ENCODE peak calls at places on chromosomes 4 and X, in four cellular contexts. One of them, this sample, is unnamed.

GRCh38 chr4:76527666-76528065 is 92.6 kb downstream of the SHROOM3 start:
- DNase-seq in K562: no peak
- DNase-seq in GM12878: no peak
- DNase-seq in H1: no peak
- DNase-seq in this sample: no peak

GRCh38 chr4:159188646-159189045 is 85.8 kb downstream of the RAPGEF2 start:
- DNase-seq in K562: no peak
- DNase-seq in GM12878: no peak
- DNase-seq in H1: no peak
- DNase-seq in this sample: no peak

GRCh38 chr4:101643201-101643600 is 147.3 kb upstream of the BANK1 start:
- DNase-seq in K562: no peak
- DNase-seq in GM12878: no peak
- DNase-seq in H1: no peak
- DNase-seq in this sample: no peak

GRCh38 chr4:158051401-158052235 is 121.2 kb downstream of the GASK1B start:
- DNase-seq in K562: no peak
- DNase-seq in GM12878: no peak
- DNase-seq in H1: no peak
- DNase-seq in this sample: no peak

GRCh38 chrX:136353519-136354095 is 52.8 kb downstream of the ADGRG4 start:
- DNase-seq in K562: no peak
- DNase-seq in GM12878: no peak
- DNase-seq in H1: no peak
- DNase-seq in this sample: no peak

GRCh38 chr4:128512767-128513322 is 225.2 kb upstream of the PGRMC2 start:
- DNase-seq in K562: no peak
- DNase-seq in GM12878: no peak
- DNase-seq in H1: no peak
- DNase-seq in this sample: no peak

GRCh38 chr4:55500072-55500471 is 46.6 kb downstream of the CLOCK start:
- DNase-seq in K562: no peak
- DNase-seq in GM12878: no peak
- DNase-seq in H1: no peak
- DNase-seq in this sample: no peak

GRCh38 chrX:31136144-31136572 is 64.3 kb upstream of the FTHL17 start:
- DNase-seq in K562: no peak
- DNase-seq in GM12878: peak
- DNase-seq in H1: no peak
- DNase-seq in this sample: no peak

GRCh38 chr4:25654031-25654970 is 1.4 kb upstream of the SLC34A2 start:
- DNase-seq in K562: no peak
- DNase-seq in GM12878: no peak
- DNase-seq in H1: no peak
- DNase-seq in this sample: no peak

GRCh38 chr4:30835044-30835443 is 114.9 kb downstream of the PCDH7 start:
- DNase-seq in K562: no peak
- DNase-seq in GM12878: no peak
- DNase-seq in H1: no peak
- DNase-seq in this sample: no peak

GRCh38 chr4:106676173-106676921 is 307.8 kb upstream of the GIMD1 start:
- DNase-seq in K562: no peak
- DNase-seq in GM12878: no peak
- DNase-seq in H1: no peak
- DNase-seq in this sample: no peak

GRCh38 chr4:114512595-114513295 is 85.9 kb upstream of the UGT8 start:
- DNase-seq in K562: no peak
- DNase-seq in GM12878: no peak
- DNase-seq in H1: no peak
- DNase-seq in this sample: no peak

GRCh38 chrX:119010491-119010890 is 36.1 kb downstream of the LONRF3 start:
- DNase-seq in K562: no peak
- DNase-seq in GM12878: no peak
- DNase-seq in H1: no peak
- DNase-seq in this sample: no peak

GRCh38 chrX:97882306-97882705 is 998.6 kb downstream of the RPA4 start:
- DNase-seq in K562: no peak
- DNase-seq in GM12878: no peak
- DNase-seq in H1: no peak
- DNase-seq in this sample: no peak

GRCh38 chr4:5399790-5400421 is 308.5 kb downstream of the EVC2 start:
- DNase-seq in K562: peak
- DNase-seq in GM12878: no peak
- DNase-seq in H1: peak
- DNase-seq in this sample: peak

GRCh38 chrX:83535417-83536244 is 27.5 kb downstream of the POU3F4 start:
- DNase-seq in K562: no peak
- DNase-seq in GM12878: peak
- DNase-seq in H1: no peak
- DNase-seq in this sample: no peak

GRCh38 chr4:3443750-3444309 is 2.1 kb downstream of the HGFAC start:
- DNase-seq in K562: no peak
- DNase-seq in GM12878: no peak
- DNase-seq in H1: no peak
- DNase-seq in this sample: no peak

GRCh38 chr4:108861339-108861738 is 98.5 kb upstream of the ETNPPL start:
- DNase-seq in K562: peak
- DNase-seq in GM12878: no peak
- DNase-seq in H1: peak
- DNase-seq in this sample: no peak

GRCh38 chr4:113739197-113739596 is 22.3 kb downstream of the CAMK2D start:
- DNase-seq in K562: no peak
- DNase-seq in GM12878: no peak
- DNase-seq in H1: no peak
- DNase-seq in this sample: no peak

GRCh38 chr4:5477613-5478012 is 230.7 kb downstream of the EVC2 start:
- DNase-seq in K562: no peak
- DNase-seq in GM12878: no peak
- DNase-seq in H1: no peak
- DNase-seq in this sample: no peak

GRCh38 chrX:106949366-106949765 is 29.2 kb downstream of the CLDN2 start:
- DNase-seq in K562: no peak
- DNase-seq in GM12878: no peak
- DNase-seq in H1: no peak
- DNase-seq in this sample: no peak

GRCh38 chr4:38062894-38063168 is 102.6 kb downstream of the PTTG2 start:
- DNase-seq in K562: no peak
- DNase-seq in GM12878: no peak
- DNase-seq in H1: no peak
- DNase-seq in this sample: no peak

GRCh38 chr4:10079256-10079655 is 37.3 kb downstream of the WDR1 start:
- DNase-seq in K562: no peak
- DNase-seq in GM12878: no peak
- DNase-seq in H1: no peak
- DNase-seq in this sample: no peak

GRCh38 chrX:44432641-44433040 is 89.2 kb upstream of the EFHC2 start:
- DNase-seq in K562: no peak
- DNase-seq in GM12878: no peak
- DNase-seq in H1: no peak
- DNase-seq in this sample: no peak

GRCh38 chr4:2837904-2838496 is 5.6 kb upstream of the ADD1 start:
- DNase-seq in K562: no peak
- DNase-seq in GM12878: no peak
- DNase-seq in H1: no peak
- DNase-seq in this sample: no peak

GRCh38 chr4:66571145-66571544 is 900.9 kb upstream of the EPHA5 start:
- DNase-seq in K562: no peak
- DNase-seq in GM12878: no peak
- DNase-seq in H1: no peak
- DNase-seq in this sample: no peak

GRCh38 chr4:83152771-83153170 is 38.2 kb upstream of the PLAC8 start:
- DNase-seq in K562: no peak
- DNase-seq in GM12878: no peak
- DNase-seq in H1: no peak
- DNase-seq in this sample: no peak

GRCh38 chrX:142249721-142250120 is 44.6 kb upstream of the MAGEC2 start:
- DNase-seq in K562: no peak
- DNase-seq in GM12878: no peak
- DNase-seq in H1: no peak
- DNase-seq in this sample: no peak
- H3K9ac ChIP-seq in K562: no peak
- H3K9ac ChIP-seq in GM12878: no peak
- H3K9ac ChIP-seq in H1: no peak
- H3K9ac ChIP-seq in this sample: no peak

DNA sequence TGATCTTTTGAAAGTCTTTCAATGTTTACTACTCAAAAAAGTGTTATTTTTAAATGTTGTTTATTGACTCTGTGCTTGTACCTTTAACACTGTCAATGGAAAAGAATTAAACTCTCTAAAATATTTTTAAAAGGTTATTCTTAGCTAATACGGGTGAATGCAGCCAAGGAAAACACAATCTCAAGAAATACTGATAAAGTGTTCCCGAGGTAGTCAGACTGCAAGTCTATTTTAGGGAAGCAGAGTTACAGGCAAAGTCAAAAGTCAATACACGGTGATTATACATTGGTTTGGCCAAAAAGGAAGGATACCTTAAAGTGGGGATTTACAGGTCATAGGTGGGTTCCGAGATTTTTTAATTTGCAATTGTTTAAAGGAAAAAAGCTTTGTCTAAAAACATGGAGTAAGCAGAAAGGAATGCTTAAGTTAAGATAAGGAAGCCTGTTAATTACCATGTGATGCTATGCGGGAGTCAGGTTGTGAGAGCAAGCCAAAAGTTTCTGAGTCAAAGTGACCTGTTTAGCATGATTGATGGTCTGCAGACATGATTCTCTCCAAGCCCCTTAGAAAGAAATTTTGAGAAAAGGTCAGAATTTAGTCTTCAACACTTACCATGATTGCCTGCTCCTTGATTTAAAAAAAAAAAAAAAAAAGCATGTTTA is 288.4 kb downstream of the KLHL4 start:
- DNase-seq in K562: no peak
- DNase-seq in GM12878: no peak
- DNase-seq in H1: no peak
- DNase-seq in this sample: no peak
- TF ChIP-seq KDM1A in K562: no peak
- TF ChIP-seq KDM1A in GM12878: no peak
- TF ChIP-seq KDM1A in H1: no peak
- TF ChIP-seq KDM1A in this sample: no peak

GRCh38 chrX:40132751-40133150 is 35.0 kb upstream of the BCOR start:
- DNase-seq in K562: peak
- DNase-seq in GM12878: no peak
- DNase-seq in H1: no peak
- DNase-seq in this sample: no peak

GRCh38 chrX:40131644-40132376 is 34.1 kb upstream of the BCOR start:
- DNase-seq in K562: no peak
- DNase-seq in GM12878: no peak
- DNase-seq in H1: no peak
- DNase-seq in this sample: no peak

GRCh38 chrX:40127052-40127451 is 29.3 kb upstream of the BCOR start:
- DNase-seq in K562: no peak
- DNase-seq in GM12878: no peak
- DNase-seq in H1: no peak
- DNase-seq in this sample: no peak

GRCh38 chrX:40130207-40130606 is 32.4 kb upstream of the BCOR start:
- DNase-seq in K562: no peak
- DNase-seq in GM12878: no peak
- DNase-seq in H1: no peak
- DNase-seq in this sample: no peak
- TF ChIP-seq TAF1 in K562: no peak
- TF ChIP-seq TAF1 in GM12878: no peak
- TF ChIP-seq TAF1 in H1: no peak
- TF ChIP-seq TAF1 in this sample: no peak

DNA sequence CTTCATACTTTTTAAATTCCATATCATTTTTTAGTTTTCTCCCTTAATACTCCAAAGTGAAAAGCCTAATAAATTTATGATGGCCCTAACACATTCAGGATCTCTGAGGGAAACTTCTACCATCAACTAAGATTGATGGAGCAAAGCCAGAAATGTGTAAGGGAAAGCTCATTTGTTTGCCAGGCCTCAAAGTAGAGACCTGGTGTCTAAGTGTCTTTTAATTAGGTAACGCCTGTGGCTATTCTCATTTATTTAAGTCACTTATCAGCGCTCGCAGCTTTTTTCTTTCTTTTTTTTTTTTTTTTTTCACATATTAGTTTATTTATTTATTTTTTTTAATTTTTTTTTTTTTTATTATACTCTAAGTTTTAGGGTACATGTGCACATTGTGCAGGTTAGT is 242.4 kb downstream of the TMA16 start:
- DNase-seq in K562: no peak
- DNase-seq in GM12878: no peak
- DNase-seq in H1: no peak
- DNase-seq in this sample: no peak
- H3K9ac ChIP-seq in K562: no peak
- H3K9ac ChIP-seq in GM12878: no peak
- H3K9ac ChIP-seq in H1: no peak
- H3K9ac ChIP-seq in this sample: no peak

GRCh38 chr4:8571702-8572685 is 8.2 kb upstream of the GPR78 start:
- DNase-seq in K562: no peak
- DNase-seq in GM12878: no peak
- DNase-seq in H1: no peak
- DNase-seq in this sample: no peak

GRCh38 chr4:8564595-8564994 is 15.6 kb upstream of the GPR78 start:
- DNase-seq in K562: no peak
- DNase-seq in GM12878: no peak
- DNase-seq in H1: no peak
- DNase-seq in this sample: no peak

GRCh38 chr4:8573266-8573665 is 6.9 kb upstream of the GPR78 start:
- DNase-seq in K562: no peak
- DNase-seq in GM12878: no peak
- DNase-seq in H1: no peak
- DNase-seq in this sample: no peak

DNA sequence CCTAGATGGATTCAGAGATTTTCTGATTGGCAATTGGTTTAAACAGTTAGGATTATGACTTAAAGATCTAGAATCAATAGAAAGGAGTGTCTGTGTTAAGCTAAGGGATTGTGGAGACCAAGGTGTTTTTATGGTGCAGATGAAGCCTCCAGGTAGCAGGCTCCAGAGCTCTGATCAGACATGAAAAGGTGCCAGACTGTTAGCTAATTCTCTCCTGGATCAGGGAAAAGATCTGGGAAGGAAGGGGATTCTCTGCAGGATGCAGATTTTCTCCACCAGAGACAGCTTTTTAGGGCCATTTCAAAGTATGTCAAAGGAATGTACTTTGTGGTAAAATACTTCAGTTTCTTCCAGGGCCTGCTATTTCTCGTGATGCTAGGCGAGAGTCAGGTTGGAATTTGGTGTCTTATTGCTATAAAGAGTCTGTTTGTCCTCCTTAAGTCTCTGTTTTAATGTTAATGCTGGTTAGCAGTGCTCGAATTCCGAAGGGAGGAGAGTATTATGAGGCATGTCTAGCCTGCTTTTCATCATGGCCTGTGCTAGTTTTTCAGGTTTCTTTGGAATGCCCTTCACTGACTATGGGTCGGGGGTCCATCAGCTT is 12.0 kb upstream of the GPR78 start:
- DNase-seq in K562: no peak
- DNase-seq in GM12878: no peak
- DNase-seq in H1: no peak
- DNase-seq in this sample: no peak
- TF ChIP-seq KDM1A in K562: no peak
- TF ChIP-seq KDM1A in GM12878: no peak
- TF ChIP-seq KDM1A in H1: no peak
- TF ChIP-seq KDM1A in this sample: no peak